ENCODE peak calls at places on chromosome 10, in six cellular contexts. E is occipital lobe, G is fibroblast of lung, P is WTC11, O is skeletal muscle cell, F is AG20443. R is an unnamed sample.

GRCh38 chr10:98170249-98171117 is 36.0 kb downstream of the R3HCC1L start:
- DNase-seq in E (no peak), G (peak), P (peak), O (no peak), F (peak), R (peak)

GRCh38 chr10:29860159-29860558 is 199.2 kb downstream of the JCAD start:
- DNase-seq in E (no peak), G (peak), P (no peak), O (no peak), F (peak), R (peak)

GRCh38 chr10:78768041-78768569 is 300.7 kb upstream of the ZMIZ1 start:
- DNase-seq in E (no peak), G (peak), P (no peak), O (no peak), F (no peak), R (no peak)

GRCh38 chr10:12684784-12685183 is 316.7 kb downstream of the CCDC3 start:
- DNase-seq in E (no peak), G (peak), P (no peak), O (no peak), F (no peak), R (no peak)

GRCh38 chr10:33179056-33179455 is 155.4 kb downstream of the NRP1 start:
- DNase-seq in E (no peak), G (no peak), P (no peak), O (no peak), F (no peak), R (no peak)

GRCh38 chr10:15084502-15084922 is 4.1 kb downstream of the ACBD7 start:
- DNase-seq in E (peak), G (peak), P (peak), O (peak), F (peak), R (peak)

GRCh38 chr10:126084369-126084768 is 188.0 kb downstream of the FANK1 start:
- DNase-seq in E (no peak), G (no peak), P (no peak), O (no peak), F (no peak), R (no peak)

GRCh38 chr10:128498378-128498730 is 372.1 kb upstream of the MKI67 start:
- DNase-seq in E (no peak), G (no peak), P (no peak), O (no peak), F (no peak), R (no peak)

GRCh38 chr10:124562425-124563060 is 100.9 kb downstream of the LHPP start:
- DNase-seq in E (no peak), G (no peak), P (no peak), O (no peak), F (no peak), R (no peak)

GRCh38 chr10:64110079-64110478 is 588.9 kb downstream of the REEP3 start:
- DNase-seq in E (no peak), G (no peak), P (no peak), O (no peak), F (no peak), R (no peak)

GRCh38 chr10:116269612-116270011 is 3.4 kb downstream of the GFRA1 start:
- DNase-seq in E (peak), G (no peak), P (no peak), O (no peak), F (no peak), R (no peak)

R was measured in mesenchymal stem cell.